ENCODE peak calls at places on chromosomes 7 and 10, in four cellular contexts. S is K562, X is HEK293T, H is HepG2. R is an unnamed sample.

GRCh38 chr10:52083422-52083821 is 230.7 kb upstream of the DKK1 start:
- DNase-seq in S (no peak), X (no peak), H (no peak), R (no peak)

GRCh38 chr7:5320802-5321396 is 38.2 kb downstream of the SLC29A4 start:
- DNase-seq in S (no peak), X (no peak), H (no peak), R (no peak)

GRCh38 chr10:107915277-107915634 is 750.8 kb upstream of the SORCS1 start:
- DNase-seq in S (no peak), X (no peak), H (peak), R (no peak)

GRCh38 chr7:16409777-16410176 is 11.6 kb downstream of the CRPPA start:
- DNase-seq in S (no peak), X (no peak), H (no peak), R (no peak)

GRCh38 chr10:7233259-7233991 is 177.4 kb downstream of the SFMBT2 start:
- DNase-seq in S (peak), X (no peak), H (peak), R (no peak)

GRCh38 chr10:70191161-70191770 is 21.0 kb upstream of the SAR1A start:
- DNase-seq in S (no peak), X (no peak), H (no peak), R (no peak)

GRCh38 chr7:116434820-116435341 is 64.7 kb upstream of the CAV2 start:
- DNase-seq in S (no peak), X (no peak), H (no peak), R (no peak)

GRCh38 chr7:32347244-32347828 is 142.8 kb downstream of the LSM5 start:
- DNase-seq in S (peak), X (no peak), H (peak), R (peak)

GRCh38 chr10:5835446-5836095 is 22.3 kb upstream of the GDI2 start:
- DNase-seq in S (peak), X (no peak), H (no peak), R (no peak)

GRCh38 chr7:45891462-45892402 is 3.4 kb downstream of the IGFBP1 start:
- DNase-seq in S (no peak), X (no peak), H (no peak), R (no peak)

GRCh38 chr7:43761382-43761781 is 2.9 kb downstream of the BLVRA start:
- DNase-seq in S (no peak), X (no peak), H (no peak), R (no peak)

GRCh38 chr10:46520941-46521340 is 35.5 kb downstream of the GPRIN2 start:
- DNase-seq in S (no peak), X (no peak), H (no peak), R (peak)

GRCh38 chr7:102251531-102252372 is 34.9 kb upstream of the SH2B2 start:
- DNase-seq in S (no peak), X (no peak), H (no peak), R (no peak)

GRCh38 chr7:132029369-132030160 is 473.1 kb upstream of the PODXL start:
- DNase-seq in S (no peak), X (no peak), H (no peak), R (no peak)

GRCh38 chr7:47453093-47454056 is 128.5 kb downstream of the TNS3 start:
- DNase-seq in S (no peak), X (no peak), H (no peak), R (no peak)

GRCh38 chr7:155310425-155311114 is 12.9 kb downstream of the INSIG1 start:
- DNase-seq in S (no peak), X (no peak), H (no peak), R (no peak)
- TF ChIP-seq ELF4 in S (peak), X (no peak), H (no peak), R (no peak)

DNA sequence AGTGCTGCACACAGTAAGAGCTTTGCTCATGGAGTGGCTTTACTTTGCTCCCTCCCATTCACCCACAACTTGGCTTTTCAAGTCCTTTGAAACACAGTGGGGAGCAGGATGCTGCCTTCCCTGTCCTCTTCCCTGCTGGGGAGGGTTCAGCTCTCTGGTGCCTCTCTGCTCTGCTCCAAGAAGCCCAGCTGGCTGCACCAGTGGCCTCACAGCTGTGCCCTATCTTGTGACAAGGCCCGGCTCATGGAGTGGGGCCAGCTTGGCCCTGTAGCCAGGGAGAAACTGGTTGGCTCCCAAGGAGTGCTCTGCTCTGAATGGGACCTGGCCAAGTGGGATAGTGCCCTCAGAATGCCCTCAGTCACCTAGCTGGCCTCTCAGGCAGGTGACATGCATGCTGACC is 212.3 kb upstream of the ZMIZ1 start:
- DNase-seq in S (no peak), X (no peak), H (no peak), R (no peak)
- TF ChIP-seq ELF4 in S (no peak), X (no peak), H (no peak), R (no peak)

DNA sequence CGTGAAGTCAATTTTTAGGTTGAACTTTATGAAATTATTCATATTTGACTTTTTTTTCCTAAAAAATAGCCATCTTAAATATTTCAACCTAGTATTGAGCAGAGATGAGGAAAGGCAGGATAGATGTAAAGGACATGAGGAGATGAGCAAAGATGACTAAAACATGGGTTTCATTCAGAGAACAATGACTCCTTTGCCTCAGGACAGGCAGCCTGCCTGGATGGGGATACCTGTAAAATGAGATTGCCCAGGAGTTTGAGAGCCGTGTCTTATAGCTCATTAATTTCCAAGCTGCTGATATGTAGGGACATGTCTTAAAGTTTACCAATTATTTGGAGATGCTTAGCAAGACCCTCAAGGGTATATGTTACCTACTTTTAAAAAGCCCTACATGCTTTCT is 243.8 kb upstream of the MDFIC start:
- DNase-seq in S (no peak), X (no peak), H (no peak), R (no peak)
- TF ChIP-seq ELF4 in S (no peak), X (no peak), H (no peak), R (no peak)

DNA sequence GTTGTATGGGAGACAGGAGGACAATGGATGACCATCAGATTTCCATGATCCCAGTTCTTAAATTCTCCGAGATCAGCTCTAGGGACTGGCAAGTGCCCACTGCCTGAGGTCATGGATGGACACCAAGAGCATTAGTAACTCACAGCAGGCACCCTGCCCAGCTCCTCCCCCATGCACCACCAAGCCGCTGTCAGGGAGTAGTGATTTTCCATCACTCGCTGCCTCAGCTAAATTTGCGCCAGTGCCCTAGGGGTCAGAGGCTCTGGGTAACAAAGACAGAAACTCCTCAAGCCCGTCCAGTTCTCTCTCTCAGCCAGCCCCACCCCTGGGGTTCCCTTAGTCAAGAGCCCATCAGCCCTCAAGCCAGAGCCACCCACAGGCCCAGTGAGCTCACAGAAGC is 30.0 kb downstream of the PAX2 start:
- DNase-seq in S (no peak), X (no peak), H (no peak), R (no peak)
- TF ChIP-seq ELF4 in S (no peak), X (no peak), H (no peak), R (no peak)

GRCh38 chr7:114138587-114138986 is 219.8 kb upstream of the PPP1R3A start:
- DNase-seq in S (no peak), X (no peak), H (no peak), R (no peak)
- TF ChIP-seq ELF4 in S (no peak), X (no peak), H (no peak), R (no peak)